ENCODE peak calls at places on chromosome 6, in five cellular contexts. G, E, Q, O and B are unnamed samples.

GRCh38 chr6:1910621-1911407 is 301.1 kb downstream of the FOXC1 start:
- DNase-seq in G (no peak), E (no peak), Q (no peak), O (no peak), B (no peak)

GRCh38 chr6:128738112-128738511 is 144.8 kb upstream of the LAMA2 start:
- DNase-seq in G (no peak), E (no peak), Q (no peak), O (no peak), B (no peak)

GRCh38 chr6:21501815-21502214 is 91.7 kb upstream of the SOX4 start:
- DNase-seq in G (no peak), E (no peak), Q (no peak), O (no peak), B (no peak)

GRCh38 chr6:3412779-3413500 is 43.9 kb downstream of the SLC22A23 start:
- DNase-seq in G (no peak), E (no peak), Q (no peak), O (no peak), B (no peak)

GRCh38 chr6:43803055-43803782 is 33.2 kb downstream of the VEGFA start:
- DNase-seq in G (peak), E (no peak), Q (no peak), O (no peak), B (no peak)

GRCh38 chr6:149488815-149489214 is 4.0 kb upstream of the ZC3H12D start:
- DNase-seq in G (no peak), E (no peak), Q (no peak), O (no peak), B (no peak)

GRCh38 chr6:42627674-42628073 is 63.8 kb downstream of the UBR2 start:
- DNase-seq in G (no peak), E (no peak), Q (no peak), O (no peak), B (no peak)

GRCh38 chr6:134539865-134540323 is 222.0 kb upstream of the SGK1 start:
- DNase-seq in G (no peak), E (peak), Q (no peak), O (peak), B (peak)